ENCODE peak calls at places on chromosomes 2 and 18, in six cellular contexts. One of them, this sample, is unnamed.

GRCh38 chr2:84830095-84830494 is 50.8 kb downstream of the TRABD2A start:
- DNase-seq in activated CD8-positive, alpha-beta memory T cell treated with anti-CD3 and anti-CD28 coated beads for 48 hours: no peak
- DNase-seq in NCI-H1436: no peak
- DNase-seq in body of pancreas: peak
- DNase-seq in naive thymus-derived CD8-positive, alpha-beta T cell: no peak
- DNase-seq in stimulated activated CD8-positive, alpha-beta memory T cell treated with anti-CD3 and anti-CD28 coated beads, Interleukin-15, amount 100 ng/mL, for 4 hours: no peak
- DNase-seq in this sample: no peak

GRCh38 chr18:23825496-23825895 is 136.2 kb downstream of the LAMA3 start:
- DNase-seq in body of pancreas: no peak
- DNase-seq in naive thymus-derived CD8-positive, alpha-beta T cell: no peak
- DNase-seq in NCI-H1436: no peak
- DNase-seq in stimulated activated CD8-positive, alpha-beta memory T cell treated with anti-CD3 and anti-CD28 coated beads, Interleukin-15, amount 100 ng/mL, for 4 hours: no peak
- DNase-seq in activated CD8-positive, alpha-beta memory T cell treated with anti-CD3 and anti-CD28 coated beads for 48 hours: no peak
- DNase-seq in this sample: no peak

GRCh38 chr2:102581911-102582310 is 37.4 kb upstream of the SLC9A2 start:
- DNase-seq in naive thymus-derived CD8-positive, alpha-beta T cell: no peak
- DNase-seq in NCI-H1436: no peak
- DNase-seq in activated CD8-positive, alpha-beta memory T cell treated with anti-CD3 and anti-CD28 coated beads for 48 hours: no peak
- DNase-seq in body of pancreas: no peak
- DNase-seq in stimulated activated CD8-positive, alpha-beta memory T cell treated with anti-CD3 and anti-CD28 coated beads, Interleukin-15, amount 100 ng/mL, for 4 hours: no peak
- DNase-seq in this sample: no peak

GRCh38 chr2:20378891-20379519 is 28.4 kb upstream of the PUM2 start:
- DNase-seq in activated CD8-positive, alpha-beta memory T cell treated with anti-CD3 and anti-CD28 coated beads for 48 hours: no peak
- DNase-seq in body of pancreas: peak
- DNase-seq in naive thymus-derived CD8-positive, alpha-beta T cell: no peak
- DNase-seq in NCI-H1436: no peak
- DNase-seq in stimulated activated CD8-positive, alpha-beta memory T cell treated with anti-CD3 and anti-CD28 coated beads, Interleukin-15, amount 100 ng/mL, for 4 hours: no peak
- DNase-seq in this sample: no peak

GRCh38 chr2:45124456-45124855 is 115.2 kb upstream of the SIX2 start:
- DNase-seq in body of pancreas: no peak
- DNase-seq in NCI-H1436: no peak
- DNase-seq in activated CD8-positive, alpha-beta memory T cell treated with anti-CD3 and anti-CD28 coated beads for 48 hours: no peak
- DNase-seq in stimulated activated CD8-positive, alpha-beta memory T cell treated with anti-CD3 and anti-CD28 coated beads, Interleukin-15, amount 100 ng/mL, for 4 hours: no peak
- DNase-seq in naive thymus-derived CD8-positive, alpha-beta T cell: no peak
- DNase-seq in this sample: no peak

GRCh38 chr2:185510060-185510459 is 228.5 kb upstream of the FSIP2 start:
- DNase-seq in NCI-H1436: no peak
- DNase-seq in activated CD8-positive, alpha-beta memory T cell treated with anti-CD3 and anti-CD28 coated beads for 48 hours: no peak
- DNase-seq in body of pancreas: no peak
- DNase-seq in naive thymus-derived CD8-positive, alpha-beta T cell: no peak
- DNase-seq in stimulated activated CD8-positive, alpha-beta memory T cell treated with anti-CD3 and anti-CD28 coated beads, Interleukin-15, amount 100 ng/mL, for 4 hours: no peak
- DNase-seq in this sample: no peak

GRCh38 chr18:76405761-76406356 is 89.2 kb downstream of the ZNF516 start:
- DNase-seq in activated CD8-positive, alpha-beta memory T cell treated with anti-CD3 and anti-CD28 coated beads for 48 hours: no peak
- DNase-seq in naive thymus-derived CD8-positive, alpha-beta T cell: peak
- DNase-seq in stimulated activated CD8-positive, alpha-beta memory T cell treated with anti-CD3 and anti-CD28 coated beads, Interleukin-15, amount 100 ng/mL, for 4 hours: no peak
- DNase-seq in NCI-H1436: peak
- DNase-seq in body of pancreas: peak
- DNase-seq in this sample: no peak

GRCh38 chr2:1564506-1564905 is 151.2 kb downstream of the TPO start:
- DNase-seq in activated CD8-positive, alpha-beta memory T cell treated with anti-CD3 and anti-CD28 coated beads for 48 hours: no peak
- DNase-seq in stimulated activated CD8-positive, alpha-beta memory T cell treated with anti-CD3 and anti-CD28 coated beads, Interleukin-15, amount 100 ng/mL, for 4 hours: no peak
- DNase-seq in NCI-H1436: no peak
- DNase-seq in body of pancreas: no peak
- DNase-seq in naive thymus-derived CD8-positive, alpha-beta T cell: peak
- DNase-seq in this sample: no peak

GRCh38 chr18:65811307-65811706 is 60.5 kb downstream of the CDH7 start:
- DNase-seq in body of pancreas: no peak
- DNase-seq in NCI-H1436: no peak
- DNase-seq in naive thymus-derived CD8-positive, alpha-beta T cell: no peak
- DNase-seq in stimulated activated CD8-positive, alpha-beta memory T cell treated with anti-CD3 and anti-CD28 coated beads, Interleukin-15, amount 100 ng/mL, for 4 hours: no peak
- DNase-seq in activated CD8-positive, alpha-beta memory T cell treated with anti-CD3 and anti-CD28 coated beads for 48 hours: no peak
- DNase-seq in this sample: no peak

GRCh38 chr2:151063271-151063670 is 198.4 kb downstream of the RBM43 start:
- DNase-seq in body of pancreas: no peak
- DNase-seq in activated CD8-positive, alpha-beta memory T cell treated with anti-CD3 and anti-CD28 coated beads for 48 hours: no peak
- DNase-seq in NCI-H1436: peak
- DNase-seq in naive thymus-derived CD8-positive, alpha-beta T cell: no peak
- DNase-seq in stimulated activated CD8-positive, alpha-beta memory T cell treated with anti-CD3 and anti-CD28 coated beads, Interleukin-15, amount 100 ng/mL, for 4 hours: no peak
- DNase-seq in this sample: no peak

GRCh38 chr2:25760319-25760718 is 86.9 kb upstream of the DTNB start:
- DNase-seq in body of pancreas: no peak
- DNase-seq in naive thymus-derived CD8-positive, alpha-beta T cell: no peak
- DNase-seq in stimulated activated CD8-positive, alpha-beta memory T cell treated with anti-CD3 and anti-CD28 coated beads, Interleukin-15, amount 100 ng/mL, for 4 hours: no peak
- DNase-seq in NCI-H1436: no peak
- DNase-seq in activated CD8-positive, alpha-beta memory T cell treated with anti-CD3 and anti-CD28 coated beads for 48 hours: no peak
- DNase-seq in this sample: no peak

GRCh38 chr2:86785456-86785855 is 5.3 kb downstream of the CD8A start:
- DNase-seq in naive thymus-derived CD8-positive, alpha-beta T cell: peak
- DNase-seq in activated CD8-positive, alpha-beta memory T cell treated with anti-CD3 and anti-CD28 coated beads for 48 hours: peak
- DNase-seq in body of pancreas: no peak
- DNase-seq in stimulated activated CD8-positive, alpha-beta memory T cell treated with anti-CD3 and anti-CD28 coated beads, Interleukin-15, amount 100 ng/mL, for 4 hours: no peak
- DNase-seq in NCI-H1436: no peak
- DNase-seq in this sample: no peak

GRCh38 chr2:8803658-8804379 is 33.6 kb downstream of the KIDINS220 start:
- DNase-seq in NCI-H1436: no peak
- DNase-seq in stimulated activated CD8-positive, alpha-beta memory T cell treated with anti-CD3 and anti-CD28 coated beads, Interleukin-15, amount 100 ng/mL, for 4 hours: no peak
- DNase-seq in body of pancreas: peak
- DNase-seq in naive thymus-derived CD8-positive, alpha-beta T cell: no peak
- DNase-seq in activated CD8-positive, alpha-beta memory T cell treated with anti-CD3 and anti-CD28 coated beads for 48 hours: no peak
- DNase-seq in this sample: peak

GRCh38 chr2:170544817-170545216 is 170.3 kb upstream of the SP5 start:
- DNase-seq in stimulated activated CD8-positive, alpha-beta memory T cell treated with anti-CD3 and anti-CD28 coated beads, Interleukin-15, amount 100 ng/mL, for 4 hours: no peak
- DNase-seq in naive thymus-derived CD8-positive, alpha-beta T cell: no peak
- DNase-seq in NCI-H1436: no peak
- DNase-seq in activated CD8-positive, alpha-beta memory T cell treated with anti-CD3 and anti-CD28 coated beads for 48 hours: no peak
- DNase-seq in body of pancreas: no peak
- DNase-seq in this sample: no peak

GRCh38 chr2:30293303-30293912 is 62.1 kb downstream of the LBH start:
- DNase-seq in body of pancreas: peak
- DNase-seq in stimulated activated CD8-positive, alpha-beta memory T cell treated with anti-CD3 and anti-CD28 coated beads, Interleukin-15, amount 100 ng/mL, for 4 hours: no peak
- DNase-seq in naive thymus-derived CD8-positive, alpha-beta T cell: no peak
- DNase-seq in activated CD8-positive, alpha-beta memory T cell treated with anti-CD3 and anti-CD28 coated beads for 48 hours: no peak
- DNase-seq in NCI-H1436: no peak
- DNase-seq in this sample: no peak

GRCh38 chr18:63025251-63025710 is 294.3 kb downstream of the BCL2 start:
- DNase-seq in body of pancreas: peak
- DNase-seq in NCI-H1436: no peak
- DNase-seq in activated CD8-positive, alpha-beta memory T cell treated with anti-CD3 and anti-CD28 coated beads for 48 hours: no peak
- DNase-seq in naive thymus-derived CD8-positive, alpha-beta T cell: no peak
- DNase-seq in stimulated activated CD8-positive, alpha-beta memory T cell treated with anti-CD3 and anti-CD28 coated beads, Interleukin-15, amount 100 ng/mL, for 4 hours: no peak
- DNase-seq in this sample: no peak

GRCh38 chr2:144490017-144490416 is 29.9 kb downstream of the ZEB2 start:
- DNase-seq in naive thymus-derived CD8-positive, alpha-beta T cell: no peak
- DNase-seq in NCI-H1436: no peak
- DNase-seq in stimulated activated CD8-positive, alpha-beta memory T cell treated with anti-CD3 and anti-CD28 coated beads, Interleukin-15, amount 100 ng/mL, for 4 hours: no peak
- DNase-seq in activated CD8-positive, alpha-beta memory T cell treated with anti-CD3 and anti-CD28 coated beads for 48 hours: no peak
- DNase-seq in body of pancreas: no peak
- DNase-seq in this sample: no peak

GRCh38 chr2:86673976-86674670 is 46.0 kb upstream of the RMND5A start:
- DNase-seq in activated CD8-positive, alpha-beta memory T cell treated with anti-CD3 and anti-CD28 coated beads for 48 hours: no peak
- DNase-seq in NCI-H1436: no peak
- DNase-seq in naive thymus-derived CD8-positive, alpha-beta T cell: no peak
- DNase-seq in body of pancreas: no peak
- DNase-seq in stimulated activated CD8-positive, alpha-beta memory T cell treated with anti-CD3 and anti-CD28 coated beads, Interleukin-15, amount 100 ng/mL, for 4 hours: no peak
- DNase-seq in this sample: no peak

GRCh38 chr18:23311346-23312103 is 141.6 kb upstream of the RIOK3 start:
- DNase-seq in body of pancreas: peak
- DNase-seq in activated CD8-positive, alpha-beta memory T cell treated with anti-CD3 and anti-CD28 coated beads for 48 hours: no peak
- DNase-seq in stimulated activated CD8-positive, alpha-beta memory T cell treated with anti-CD3 and anti-CD28 coated beads, Interleukin-15, amount 100 ng/mL, for 4 hours: no peak
- DNase-seq in naive thymus-derived CD8-positive, alpha-beta T cell: no peak
- DNase-seq in NCI-H1436: no peak
- DNase-seq in this sample: no peak

GRCh38 chr18:48044944-48045343 is 114.5 kb upstream of the SMAD2 start:
- DNase-seq in naive thymus-derived CD8-positive, alpha-beta T cell: no peak
- DNase-seq in body of pancreas: no peak
- DNase-seq in NCI-H1436: no peak
- DNase-seq in stimulated activated CD8-positive, alpha-beta memory T cell treated with anti-CD3 and anti-CD28 coated beads, Interleukin-15, amount 100 ng/mL, for 4 hours: no peak
- DNase-seq in activated CD8-positive, alpha-beta memory T cell treated with anti-CD3 and anti-CD28 coated beads for 48 hours: no peak
- DNase-seq in this sample: no peak

GRCh38 chr2:26011990-26012856 is 21.7 kb upstream of the RAB10 start:
- DNase-seq in NCI-H1436: no peak
- DNase-seq in naive thymus-derived CD8-positive, alpha-beta T cell: no peak
- DNase-seq in stimulated activated CD8-positive, alpha-beta memory T cell treated with anti-CD3 and anti-CD28 coated beads, Interleukin-15, amount 100 ng/mL, for 4 hours: no peak
- DNase-seq in body of pancreas: peak
- DNase-seq in activated CD8-positive, alpha-beta memory T cell treated with anti-CD3 and anti-CD28 coated beads for 48 hours: no peak
- DNase-seq in this sample: no peak

GRCh38 chr2:102717308-102718018 is 44.4 kb upstream of the TMEM182 start:
- DNase-seq in stimulated activated CD8-positive, alpha-beta memory T cell treated with anti-CD3 and anti-CD28 coated beads, Interleukin-15, amount 100 ng/mL, for 4 hours: no peak
- DNase-seq in body of pancreas: no peak
- DNase-seq in NCI-H1436: no peak
- DNase-seq in naive thymus-derived CD8-positive, alpha-beta T cell: no peak
- DNase-seq in activated CD8-positive, alpha-beta memory T cell treated with anti-CD3 and anti-CD28 coated beads for 48 hours: no peak
- DNase-seq in this sample: no peak

GRCh38 chr2:187614756-187615155 is 60.5 kb upstream of the TFPI start:
- DNase-seq in body of pancreas: no peak
- DNase-seq in NCI-H1436: no peak
- DNase-seq in naive thymus-derived CD8-positive, alpha-beta T cell: no peak
- DNase-seq in activated CD8-positive, alpha-beta memory T cell treated with anti-CD3 and anti-CD28 coated beads for 48 hours: no peak
- DNase-seq in stimulated activated CD8-positive, alpha-beta memory T cell treated with anti-CD3 and anti-CD28 coated beads, Interleukin-15, amount 100 ng/mL, for 4 hours: no peak
- DNase-seq in this sample: no peak

GRCh38 chr2:168718622-168719021 is 83.8 kb upstream of the NOSTRIN start:
- DNase-seq in NCI-H1436: no peak
- DNase-seq in body of pancreas: no peak
- DNase-seq in naive thymus-derived CD8-positive, alpha-beta T cell: no peak
- DNase-seq in stimulated activated CD8-positive, alpha-beta memory T cell treated with anti-CD3 and anti-CD28 coated beads, Interleukin-15, amount 100 ng/mL, for 4 hours: no peak
- DNase-seq in activated CD8-positive, alpha-beta memory T cell treated with anti-CD3 and anti-CD28 coated beads for 48 hours: no peak
- DNase-seq in this sample: no peak

GRCh38 chr2:74560591-74560990 is 6.1 kb downstream of the DOK1 start:
- DNase-seq in body of pancreas: no peak
- DNase-seq in stimulated activated CD8-positive, alpha-beta memory T cell treated with anti-CD3 and anti-CD28 coated beads, Interleukin-15, amount 100 ng/mL, for 4 hours: no peak
- DNase-seq in NCI-H1436: no peak
- DNase-seq in naive thymus-derived CD8-positive, alpha-beta T cell: no peak
- DNase-seq in activated CD8-positive, alpha-beta memory T cell treated with anti-CD3 and anti-CD28 coated beads for 48 hours: no peak
- DNase-seq in this sample: no peak

GRCh38 chr2:124538549-124538948 is 513.5 kb downstream of the CNTNAP5 start:
- DNase-seq in NCI-H1436: no peak
- DNase-seq in body of pancreas: no peak
- DNase-seq in stimulated activated CD8-positive, alpha-beta memory T cell treated with anti-CD3 and anti-CD28 coated beads, Interleukin-15, amount 100 ng/mL, for 4 hours: no peak
- DNase-seq in activated CD8-positive, alpha-beta memory T cell treated with anti-CD3 and anti-CD28 coated beads for 48 hours: no peak
- DNase-seq in naive thymus-derived CD8-positive, alpha-beta T cell: no peak
- DNase-seq in this sample: no peak

GRCh38 chr18:55983433-55983832 is 395.4 kb upstream of the TCF4 start:
- DNase-seq in body of pancreas: no peak
- DNase-seq in NCI-H1436: no peak
- DNase-seq in activated CD8-positive, alpha-beta memory T cell treated with anti-CD3 and anti-CD28 coated beads for 48 hours: no peak
- DNase-seq in stimulated activated CD8-positive, alpha-beta memory T cell treated with anti-CD3 and anti-CD28 coated beads, Interleukin-15, amount 100 ng/mL, for 4 hours: no peak
- DNase-seq in naive thymus-derived CD8-positive, alpha-beta T cell: no peak
- DNase-seq in this sample: no peak